ENCODE peak calls at places on chromosomes 2 and 18, in five cellular contexts. I is MM.1S, B is PC-3, V is Karpas-422, P is right cardiac atrium. N is an unnamed sample.

GRCh38 chr2:96527052-96527964 is 9.2 kb upstream of the ARID5A start:
- DNase-seq in V (no peak), I (peak; percentile 84), B (no peak), P (peak; percentile 88), N (no peak)

GRCh38 chr2:222468338-222468737 is 44.0 kb downstream of the SGPP2 start:
- DNase-seq in I (no peak), P (peak; percentile 73), V (no peak), B (no peak), N (no peak)

GRCh38 chr2:40105593-40105992 is 326.5 kb upstream of the THUMPD2 start:
- DNase-seq in I (no peak), V (no peak), B (no peak), P (no peak), N (no peak)

GRCh38 chr18:77733292-77733903 is 483.8 kb downstream of the GALR1 start:
- DNase-seq in I (no peak), V (no peak), P (no peak), B (no peak), N (no peak)

GRCh38 chr2:131009713-131010475 is 83.4 kb downstream of the FAM168B start:
- DNase-seq in I (no peak), B (no peak), P (no peak), V (no peak), N (no peak)

GRCh38 chr2:62705859-62706720 is 577 bp downstream of the EHBP1 start:
- DNase-seq in B (peak; percentile 43), P (peak; percentile 86), V (peak; percentile 72), I (peak; percentile 37), N (peak; percentile 82)

GRCh38 chr2:2014251-2014761 is 270.0 kb upstream of the PXDN start:
- DNase-seq in V (no peak), P (peak; percentile 79), I (no peak), B (no peak), N (peak; percentile 81)

GRCh38 chr2:110717734-110718133 is 14.6 kb upstream of the ACOXL start:
- DNase-seq in I (no peak), V (no peak), B (no peak), P (no peak), N (no peak)

GRCh38 chr2:172806426-172807008 is 70.9 kb downstream of the RAPGEF4 start:
- DNase-seq in I (peak; percentile 63), V (peak; percentile 67), B (peak; percentile 70), P (no peak), N (no peak)

GRCh38 chr2:95345066-95345414 is 47.9 kb downstream of the KCNIP3 start:
- DNase-seq in V (no peak), I (no peak), P (no peak), B (no peak), N (no peak)
- H3K4me3 ChIP-seq in V (no peak overlapping the region), I (no peak overlapping the region), P (peak overlapping the region; percentile 82), B (peak overlapping the region; percentile 84), N (peak overlapping the region; percentile 94)

DNA sequence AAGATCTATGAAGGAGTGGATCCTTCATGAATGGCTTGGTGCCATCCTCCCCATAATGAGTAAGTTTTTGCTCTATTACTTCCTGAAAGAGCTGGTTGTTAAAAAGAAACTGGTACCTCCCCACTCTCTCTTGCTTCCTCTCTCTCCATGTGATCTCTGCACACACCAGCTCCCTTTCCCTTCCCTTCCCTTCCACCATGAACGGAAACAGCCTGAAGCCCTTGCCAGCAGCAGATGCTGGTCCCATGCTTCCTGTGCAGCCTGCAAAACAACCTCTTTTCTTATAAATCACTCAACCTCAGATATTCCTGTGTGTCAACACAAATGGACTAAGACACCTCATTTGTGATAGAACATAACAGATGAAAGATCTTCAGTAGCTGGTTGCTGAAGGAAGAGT is 303.5 kb upstream of the ACVR2A start:
- DNase-seq in P (no peak), I (no peak), V (no peak), B (no peak), N (no peak)
- H3K27ac ChIP-seq in P (no peak overlapping the region), I (no peak overlapping the region), V (no peak overlapping the region), B (no peak overlapping the region), N (no peak overlapping the region)

DNA sequence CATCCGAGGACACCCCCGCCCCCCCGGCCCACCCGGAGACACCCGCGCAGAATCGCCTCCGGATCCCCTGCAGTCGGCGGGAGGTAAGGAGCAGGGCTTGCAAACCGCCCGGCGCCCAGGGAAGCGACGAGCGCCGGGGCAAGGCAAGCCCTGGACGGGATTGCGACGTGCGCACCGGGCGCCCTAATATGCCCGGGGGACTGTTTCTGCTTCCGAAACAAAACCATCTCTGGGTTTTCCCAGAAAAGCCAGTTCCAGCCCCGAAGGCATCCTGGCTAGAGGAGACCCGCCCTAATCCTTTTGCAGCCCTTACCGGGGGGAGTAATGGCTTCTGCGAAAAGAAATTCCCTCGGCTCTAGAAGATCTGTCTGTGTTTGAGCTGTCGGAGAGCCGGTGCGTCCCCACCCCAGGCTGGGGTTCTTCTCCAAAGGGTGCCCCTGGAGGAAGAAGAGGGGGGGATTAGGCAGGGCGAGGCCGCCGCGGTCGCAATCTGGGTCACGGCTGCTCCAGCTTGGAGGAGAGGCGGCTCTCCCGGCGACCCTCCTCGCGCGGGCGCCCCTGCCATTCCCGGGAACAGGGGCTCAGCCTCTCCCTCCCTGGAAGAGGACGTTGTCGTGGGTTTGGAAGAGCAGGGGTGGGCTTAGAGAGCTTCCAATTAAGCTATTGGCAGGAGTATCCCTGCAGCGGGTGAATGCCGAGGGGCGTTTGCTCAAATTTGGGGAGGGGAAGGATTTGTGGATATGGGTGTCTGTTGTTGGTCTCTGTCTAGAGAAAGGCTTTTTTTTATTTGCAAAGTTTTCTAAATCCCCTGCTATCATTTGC is 522 bp downstream of the MYCN start:
- DNase-seq in V (no peak), P (no peak), B (no peak), I (no peak), N (peak; percentile 60)
- H3K4me3 ChIP-seq in V (no peak overlapping the region), P (peak overlapping the region; percentile 31), B (no peak overlapping the region), I (peak overlapping the region; percentile 85), N (peak overlapping the region; percentile 67)

GRCh38 chr2:85452237-85452636 is 33.7 kb downstream of the SH2D6 start:
- DNase-seq in P (no peak), I (no peak), B (no peak), V (no peak), N (no peak)

GRCh38 chr2:85446296-85447221 is 28.0 kb downstream of the SH2D6 start:
- DNase-seq in I (no peak), V (no peak), P (no peak), B (no peak), N (no peak)

GRCh38 chr2:85445316-85446295 is 27.1 kb downstream of the SH2D6 start:
- DNase-seq in P (peak; percentile 71), B (no peak), V (no peak), I (no peak), N (no peak)

GRCh38 chr2:85447222-85447585 is 28.7 kb downstream of the SH2D6 start:
- DNase-seq in P (no peak), I (no peak), V (no peak), B (no peak), N (no peak)

DNA sequence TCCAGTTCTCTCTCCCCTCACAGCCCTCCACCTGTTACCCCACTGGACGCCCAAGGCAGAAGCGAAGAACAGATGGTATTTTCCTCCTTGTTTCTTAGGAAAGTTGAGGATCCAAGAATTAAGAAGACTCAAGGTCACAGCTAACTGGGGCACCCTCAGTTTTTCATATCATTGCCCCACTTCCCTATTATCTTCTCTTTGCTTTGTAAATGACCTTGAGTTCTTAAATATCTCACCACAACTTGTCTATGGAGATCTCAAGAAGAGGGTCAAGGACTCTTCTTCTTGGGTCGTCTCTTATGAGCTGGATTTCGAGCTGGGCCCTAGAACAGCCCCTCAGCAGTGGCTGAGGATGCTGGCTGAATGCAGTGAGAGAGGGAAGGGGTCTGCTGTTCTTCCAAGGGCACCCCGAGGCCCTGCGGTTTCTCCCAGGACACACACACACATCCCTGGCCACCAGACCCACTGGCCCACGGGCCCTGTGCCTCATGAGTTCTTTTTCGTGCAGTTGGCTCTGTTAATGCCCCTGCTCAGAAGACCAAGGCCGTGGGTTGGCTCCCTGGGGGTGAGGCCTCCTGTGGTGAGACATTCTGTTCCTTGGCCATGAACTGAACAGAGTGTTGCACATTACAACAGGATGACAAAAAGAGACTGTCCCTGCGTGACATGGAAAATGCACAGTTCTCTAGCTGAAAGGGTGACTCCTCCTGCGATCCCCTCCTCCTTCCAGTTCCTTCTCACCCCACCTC is 30.5 kb downstream of the SH2D6 start:
- DNase-seq in P (no peak), V (peak; percentile 53), B (no peak), I (no peak), N (no peak)
- H3K27ac ChIP-seq in P (no peak overlapping the region), V (no peak overlapping the region), B (no peak overlapping the region), I (no peak overlapping the region), N (no peak overlapping the region)

DNA sequence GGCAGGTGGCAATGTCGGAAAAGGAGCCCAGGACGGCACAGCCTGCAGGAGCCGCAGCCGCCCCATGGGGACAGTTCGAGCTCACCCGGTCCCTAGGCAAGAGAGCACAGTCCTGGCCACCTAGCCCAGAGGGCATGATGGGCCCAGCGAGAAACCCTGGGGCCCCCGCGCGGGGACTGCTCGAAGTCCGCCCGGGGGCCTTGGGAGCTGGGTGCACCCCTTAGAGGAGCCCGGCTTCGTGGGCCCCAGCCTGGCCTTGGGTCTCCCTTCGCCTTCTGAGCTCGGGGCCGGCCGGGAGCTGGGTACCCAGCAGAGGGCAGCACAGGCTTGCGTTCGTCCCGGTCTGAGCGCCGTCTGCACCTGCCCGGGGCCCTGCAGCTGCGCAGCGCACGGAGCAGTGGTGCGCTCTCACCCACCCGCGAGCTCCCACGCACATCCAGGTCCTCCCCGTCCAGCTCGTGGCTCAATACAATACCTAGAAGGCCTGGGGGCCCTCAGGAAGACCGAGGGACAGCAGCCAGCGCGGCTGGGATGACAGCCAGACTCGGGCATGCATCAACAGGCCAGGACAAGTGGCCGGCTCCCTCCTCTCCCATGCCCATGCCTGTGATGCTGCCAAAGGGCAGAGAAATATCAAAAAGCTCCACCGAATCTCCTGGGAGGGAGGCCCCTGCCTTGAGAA is 96.2 kb upstream of the ZNF532 start:
- DNase-seq in B (peak; percentile 74), V (peak; percentile 88), I (peak; percentile 68), P (peak; percentile 90), N (peak; percentile 84)
- H3K4me3 ChIP-seq in B (peak overlapping the region; percentile 67), V (peak overlapping the region; percentile 13), I (peak overlapping the region; percentile 24), P (no peak overlapping the region), N (peak overlapping the region; percentile 43)

DNA sequence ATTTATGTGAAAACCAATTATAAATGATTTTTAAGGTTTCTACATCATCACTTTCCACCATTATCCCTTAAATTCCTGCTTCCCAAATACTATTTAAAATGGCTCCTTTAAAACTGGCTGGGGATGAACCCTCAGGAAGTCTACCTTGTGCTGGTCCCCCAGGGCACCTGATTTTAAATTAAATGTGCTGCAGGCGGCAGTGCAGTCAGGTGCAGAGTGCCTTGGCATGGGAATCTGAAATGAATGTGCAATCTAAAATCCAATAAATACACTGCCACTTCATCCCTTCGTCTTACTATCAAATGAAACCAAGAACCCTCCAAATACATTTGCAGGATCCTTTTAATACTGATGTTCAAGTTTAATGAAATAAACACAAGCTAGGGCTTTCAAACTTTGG is 61.8 kb downstream of the C2orf76 start:
- DNase-seq in P (no peak), B (no peak), I (peak; percentile 33), V (no peak), N (no peak)
- H3K27ac ChIP-seq in P (no peak overlapping the region), B (no peak overlapping the region), I (peak overlapping the region; percentile 68), V (no peak overlapping the region), N (no peak overlapping the region)